ENCODE peak calls at places on chromosomes 4 and X, in five cellular contexts. P is CD8-positive, alpha-beta memory T cell; C is psoas muscle; O is Peyer's patch; B is BE2C. Q is an unnamed sample.
A peak's percentile ranks its signal among the peaks of the same experiment; 100 is the strongest.

GRCh38 chr4:6356076-6356560 is 86.5 kb downstream of the WFS1 start:
- DNase-seq in P (no peak), C (no peak), O (no peak), B (no peak), Q (no peak)

GRCh38 chr4:10204401-10205058 is 87.9 kb upstream of the WDR1 start:
- DNase-seq in P (no peak), C (peak; percentile 19), O (no peak), B (no peak), Q (peak; percentile 1)

GRCh38 chrX:128020701-128021100 is 31.5 kb downstream of the ACTRT1 start:
- DNase-seq in P (no peak), C (no peak), O (no peak), B (no peak), Q (peak; percentile 8)

GRCh38 chr4:20298986-20299385 is 47.3 kb downstream of the SLIT2 start:
- DNase-seq in P (no peak), C (no peak), O (no peak), B (no peak), Q (no peak)

GRCh38 chr4:13543648-13544555 is at the start of gene NKX3-2:
- DNase-seq in P (no peak), C (no peak), O (no peak), B (no peak), Q (peak; percentile 63)

GRCh38 chr4:27057662-27058061 is 197.0 kb downstream of the STIM2 start:
- DNase-seq in P (no peak), C (no peak), O (no peak), B (no peak), Q (peak; percentile 19)

GRCh38 chr4:41144812-41145211 is 69.5 kb downstream of the APBB2 start:
- DNase-seq in P (no peak), C (no peak), O (no peak), B (no peak), Q (peak; percentile 96)

GRCh38 chrX:135421537-135421931 is 210 bp upstream of the SMIM10L2A start:
- DNase-seq in P (peak; percentile 92), C (peak; percentile 86), O (peak; percentile 78), B (peak; percentile 88), Q (no peak)

GRCh38 chrX:35098419-35098818 is 155.8 kb downstream of the FAM47B start:
- DNase-seq in P (no peak), C (no peak), O (no peak), B (no peak), Q (peak; percentile 3)

GRCh38 chr4:150004481-150004880 is 73.8 kb upstream of the DCLK2 start:
- DNase-seq in P (no peak), C (no peak), O (no peak), B (no peak), Q (no peak)

GRCh38 chr4:143773998-143774898 is 73.8 kb upstream of the FREM3 start:
- DNase-seq in P (peak; percentile 60), C (no peak), O (peak; percentile 58), B (peak; percentile 57), Q (peak; percentile 56)

GRCh38 chrX:97200454-97200853 is 316.7 kb downstream of the RPA4 start:
- DNase-seq in P (no peak), C (no peak), O (no peak), B (no peak), Q (no peak)

GRCh38 chrX:154082396-154083133 is 15.0 kb downstream of the MECP2 start:
- DNase-seq in P (no peak), C (no peak), O (no peak), B (no peak), Q (no peak)

DNA sequence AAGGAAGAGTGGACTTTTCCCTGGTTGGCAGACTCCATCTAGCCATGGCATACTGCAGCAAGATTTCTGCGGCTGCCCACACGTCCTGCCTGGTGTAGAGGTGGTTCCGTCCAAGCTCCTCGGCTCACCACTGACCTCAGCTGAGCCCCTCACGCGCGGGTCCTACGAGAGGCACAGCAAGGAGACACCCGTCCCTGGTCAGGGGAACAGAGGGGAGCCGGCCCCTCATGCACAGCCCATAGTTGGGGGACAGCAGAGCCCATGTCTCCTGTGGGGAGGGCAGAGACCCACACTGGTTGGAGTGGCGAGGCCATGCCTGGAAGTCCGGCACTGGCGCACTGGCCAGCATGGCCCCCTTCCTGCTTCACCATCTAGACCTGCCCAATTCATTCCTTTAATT is 80.8 kb downstream of the HTRA3 start:
- DNase-seq in P (no peak), C (no peak), O (no peak), B (no peak), Q (no peak)
- H3K4me1 ChIP-seq in P (no peaks in the 10 kb centered on the region), C (peaks cover 6% of the 10 kb centered on the region), O (no peaks in the 10 kb centered on the region), B (no peaks in the 10 kb centered on the region), Q (peaks cover 25% of the 10 kb centered on the region)

DNA sequence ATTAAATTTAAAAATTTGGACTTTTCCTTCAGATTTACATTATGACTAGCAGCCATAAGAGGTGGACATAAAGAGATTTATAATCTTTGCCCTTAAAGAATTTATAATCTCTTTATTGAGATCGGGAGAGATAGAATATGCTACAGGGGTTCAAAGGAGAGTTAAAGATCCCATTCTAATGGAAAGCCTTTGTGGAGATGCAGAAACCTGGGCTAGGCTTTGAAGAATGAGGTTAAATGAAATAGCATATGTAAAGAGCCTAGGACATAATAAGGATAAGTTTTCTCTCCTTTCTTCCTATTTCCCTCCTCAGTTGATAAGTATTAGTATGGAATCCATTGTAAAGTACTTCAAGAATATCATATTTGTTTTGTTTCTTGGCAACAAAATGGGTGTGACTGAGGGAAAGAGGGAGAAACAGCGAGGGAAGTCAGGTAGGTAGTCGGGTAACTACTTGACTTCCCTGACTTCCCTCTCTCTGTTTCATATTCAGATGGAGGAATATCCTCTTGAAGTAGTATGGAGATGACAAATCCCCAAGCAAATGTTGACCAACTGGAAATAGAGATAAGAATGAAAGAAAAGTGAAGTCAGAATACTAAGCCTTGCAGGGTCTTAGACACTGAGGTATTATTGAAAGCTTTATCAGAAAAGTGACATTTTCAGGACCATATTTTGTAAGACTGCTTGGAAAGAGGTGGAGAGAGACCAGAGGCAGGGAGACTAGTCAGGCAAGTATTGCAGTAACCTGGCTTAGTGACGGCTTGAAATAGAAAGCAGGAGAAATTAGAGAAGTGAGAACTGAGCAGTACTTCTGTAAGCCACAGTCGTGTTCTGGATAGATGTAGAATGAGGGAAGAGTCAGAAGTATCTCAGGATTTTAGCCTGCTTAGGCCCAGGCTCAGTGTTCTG is 82.9 kb downstream of the PDLIM5 start:
- DNase-seq in P (no peak), C (no peak), O (no peak), B (no peak), Q (no peak)
- H3K4me1 ChIP-seq in P (no peaks in the 10 kb centered on the region), C (peaks cover 94% of the 10 kb centered on the region), O (no peaks in the 10 kb centered on the region), B (peaks cover 20% of the 10 kb centered on the region), Q (peaks cover 11% of the 10 kb centered on the region)

GRCh38 chrX:118498755-118499154 is 3.1 kb downstream of the DOCK11 start:
- DNase-seq in P (no peak), C (no peak), O (no peak), B (no peak), Q (no peak)
- H3K4me1 ChIP-seq in P (peaks cover 56% of the 10 kb centered on the region), C (no peaks in the 10 kb centered on the region), O (no peaks in the 10 kb centered on the region), B (no peaks in the 10 kb centered on the region), Q (peaks cover 14% of the 10 kb centered on the region)

DNA sequence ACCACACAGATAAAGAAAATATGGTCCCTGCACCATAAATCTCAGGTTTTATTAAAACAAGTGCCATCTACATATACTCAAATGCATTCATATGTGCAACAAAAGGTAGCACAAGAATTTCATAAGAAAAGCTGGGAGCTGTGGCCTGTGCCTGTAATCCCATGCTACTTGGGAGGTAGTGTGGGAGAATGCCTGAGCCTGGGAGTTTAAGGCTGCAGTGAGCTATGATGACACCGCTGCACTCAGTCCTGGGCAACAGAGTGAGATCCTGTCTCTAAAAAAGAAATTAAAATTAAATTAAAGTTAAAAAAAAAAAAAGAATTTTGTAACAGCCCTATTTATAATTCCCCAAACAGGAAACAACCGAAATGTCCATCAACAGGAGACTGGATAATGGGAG is 81.3 kb upstream of the JADE1 start:
- DNase-seq in P (no peak), C (no peak), O (no peak), B (no peak), Q (no peak)
- H3K4me1 ChIP-seq in P (no peaks in the 10 kb centered on the region), C (no peaks in the 10 kb centered on the region), O (no peaks in the 10 kb centered on the region), B (no peaks in the 10 kb centered on the region), Q (no peaks in the 10 kb centered on the region)

GRCh38 chr4:156957558-156957957 is 14.0 kb downstream of the PDGFC start:
- DNase-seq in P (no peak), C (no peak), O (no peak), B (no peak), Q (no peak)
- H3K4me1 ChIP-seq in P (no peaks in the 10 kb centered on the region), C (peaks cover 25% of the 10 kb centered on the region), O (no peaks in the 10 kb centered on the region), B (no peaks in the 10 kb centered on the region), Q (no peaks in the 10 kb centered on the region)

GRCh38 chr4:125392683-125393082 is 77.9 kb downstream of the FAT4 start:
- DNase-seq in P (no peak), C (no peak), O (no peak), B (no peak), Q (no peak)
- H3K4me1 ChIP-seq in P (no peaks in the 10 kb centered on the region), C (peaks cover 17% of the 10 kb centered on the region), O (no peaks in the 10 kb centered on the region), B (peaks cover 5% of the 10 kb centered on the region), Q (peaks cover 16% of the 10 kb centered on the region)

DNA sequence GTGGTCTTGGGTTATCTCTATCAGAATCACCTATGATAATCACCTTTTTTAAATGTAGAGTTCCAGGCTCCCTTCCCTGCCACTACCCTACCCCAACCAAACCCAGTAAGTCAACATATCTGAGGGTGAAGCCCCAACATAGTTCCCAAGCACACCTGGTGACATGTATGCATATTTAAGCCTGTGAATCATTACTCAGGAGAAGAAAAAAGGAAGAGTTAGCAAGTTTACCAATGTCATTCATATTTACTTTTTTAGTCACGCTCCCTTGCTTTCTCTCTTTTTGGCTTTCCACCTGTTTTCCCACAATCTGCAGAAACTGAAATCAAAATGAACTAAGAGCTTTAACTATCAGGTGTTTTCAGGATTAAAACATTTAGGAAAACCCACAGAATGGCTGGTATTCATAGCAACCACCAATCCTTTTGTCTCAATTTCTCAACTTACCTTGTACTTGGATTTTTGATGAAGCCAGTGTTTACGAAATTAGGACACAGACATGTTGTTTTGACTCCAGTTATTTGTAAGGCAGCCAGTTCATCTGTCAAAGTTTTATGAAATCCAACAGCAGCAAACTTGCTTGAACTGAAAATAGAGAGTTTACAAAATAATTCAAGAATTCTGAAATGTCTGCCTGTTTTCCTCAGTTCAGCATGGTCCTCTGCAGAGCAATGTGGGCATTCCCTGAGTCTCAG is 34.0 kb downstream of the HSD17B11 start:
- DNase-seq in P (no peak), C (no peak), O (no peak), B (no peak), Q (no peak)
- H3K4me1 ChIP-seq in P (no peaks in the 10 kb centered on the region), C (no peaks in the 10 kb centered on the region), O (no peaks in the 10 kb centered on the region), B (no peaks in the 10 kb centered on the region), Q (no peaks in the 10 kb centered on the region)

GRCh38 chr4:127049506-127049905 is 583.3 kb upstream of the INTU start:
- DNase-seq in P (no peak), C (no peak), O (no peak), B (no peak), Q (no peak)
- H3K4me1 ChIP-seq in P (no peaks in the 10 kb centered on the region), C (no peaks in the 10 kb centered on the region), O (no peaks in the 10 kb centered on the region), B (no peaks in the 10 kb centered on the region), Q (no peaks in the 10 kb centered on the region)

GRCh38 chr4:82422616-82423015 is 7.6 kb downstream of the HNRNPDL start:
- DNase-seq in P (no peak), C (no peak), O (no peak), B (no peak), Q (no peak)
- H3K4me1 ChIP-seq in P (peaks cover 24% of the 10 kb centered on the region), C (peaks cover 15% of the 10 kb centered on the region), O (peaks cover 9% of the 10 kb centered on the region), B (no peaks in the 10 kb centered on the region), Q (peaks cover 8% of the 10 kb centered on the region)